ENCODE peak calls at places on chromosomes 2 and 18, in eight cellular contexts. E is hepatocyte; M is right lobe of liver; L is right cardiac atrium; P is effector memory CD4-positive, alpha-beta T cell; A is CD8-positive, alpha-beta T cell; S is bronchial epithelial cell; Z is spleen. O is an unnamed sample. For H3K27me3, the result is how much of the 10 kb centered on the place peaks cover.

GRCh38 chr2:34288016-34288415 is 688.9 kb upstream of the FAM98A start:
- DNase-seq in E (no peak), M (no peak), L (no peak), P (no peak), A (no peak), S (no peak), Z (no peak), O (no peak)

GRCh38 chr2:170573660-170574059 is 141.5 kb upstream of the SP5 start:
- DNase-seq in E (no peak), M (no peak), L (no peak), P (no peak), A (no peak), S (no peak), Z (no peak), O (no peak)

GRCh38 chr18:58321986-58322385 is 278.0 kb downstream of the NEDD4L start:
- DNase-seq in E (peak), M (peak), L (peak), P (peak), A (peak), S (peak), Z (no peak), O (peak)

GRCh38 chr2:47535991-47536390 is 133.0 kb downstream of the MSH2 start:
- DNase-seq in E (no peak), M (no peak), L (no peak), P (no peak), A (no peak), S (peak), Z (no peak), O (no peak)

GRCh38 chr18:58276640-58277456 is 232.8 kb downstream of the NEDD4L start:
- DNase-seq in E (no peak), M (no peak), L (no peak), P (no peak), A (no peak), S (peak), Z (no peak), O (no peak)

GRCh38 chr2:163475815-163476214 is 260.0 kb downstream of the FIGN start:
- DNase-seq in E (no peak), M (no peak), L (no peak), P (no peak), A (no peak), S (no peak), Z (no peak), O (no peak)

GRCh38 chr2:66701656-66702055 is 266.7 kb downstream of the MEIS1 start:
- DNase-seq in E (no peak), M (no peak), L (no peak), P (no peak), A (no peak), S (no peak), Z (no peak), O (no peak)

GRCh38 chr18:70332694-70333093 is 43.8 kb downstream of the SOCS6 start:
- DNase-seq in E (no peak), M (no peak), L (no peak), P (no peak), A (no peak), S (peak), Z (no peak), O (no peak)

GRCh38 chr2:96532641-96533291 is 3.8 kb upstream of the ARID5A start:
- DNase-seq in E (no peak), M (peak), L (peak), P (no peak), A (no peak), S (no peak), Z (peak), O (no peak)

GRCh38 chr18:22703883-22704626 is 229.1 kb upstream of the RBBP8 start:
- DNase-seq in E (peak), M (no peak), L (no peak), P (no peak), A (no peak), S (peak), Z (no peak), O (peak)

GRCh38 chr2:88694015-88694414 is 2.5 kb downstream of the RPIA start:
- DNase-seq in E (no peak), M (peak), L (no peak), P (no peak), A (no peak), S (no peak), Z (no peak), O (no peak)

GRCh38 chr2:99488587-99488998 is 1.2 kb downstream of the REV1 start:
- DNase-seq in E (peak), M (no peak), L (no peak), P (no peak), A (no peak), S (peak), Z (no peak), O (no peak)

GRCh38 chr2:109226128-109226527 is 97.1 kb downstream of the SH3RF3 start:
- DNase-seq in E (no peak), M (peak), L (no peak), P (no peak), A (no peak), S (no peak), Z (no peak), O (no peak)

GRCh38 chr18:11034816-11035215 is 114.6 kb downstream of the PIEZO2 start:
- DNase-seq in E (no peak), M (no peak), L (no peak), P (no peak), A (no peak), S (peak), Z (no peak), O (no peak)

GRCh38 chr18:79789901-79790885 is 7.5 kb upstream of the KCNG2 start:
- DNase-seq in E (no peak), M (no peak), L (no peak), P (no peak), A (no peak), S (no peak), Z (peak), O (no peak)

GRCh38 chr2:111617804-111618576 is 266.0 kb downstream of the ANAPC1 start:
- DNase-seq in E (no peak), M (peak), L (peak), P (no peak), A (no peak), S (no peak), Z (no peak), O (no peak)

DNA sequence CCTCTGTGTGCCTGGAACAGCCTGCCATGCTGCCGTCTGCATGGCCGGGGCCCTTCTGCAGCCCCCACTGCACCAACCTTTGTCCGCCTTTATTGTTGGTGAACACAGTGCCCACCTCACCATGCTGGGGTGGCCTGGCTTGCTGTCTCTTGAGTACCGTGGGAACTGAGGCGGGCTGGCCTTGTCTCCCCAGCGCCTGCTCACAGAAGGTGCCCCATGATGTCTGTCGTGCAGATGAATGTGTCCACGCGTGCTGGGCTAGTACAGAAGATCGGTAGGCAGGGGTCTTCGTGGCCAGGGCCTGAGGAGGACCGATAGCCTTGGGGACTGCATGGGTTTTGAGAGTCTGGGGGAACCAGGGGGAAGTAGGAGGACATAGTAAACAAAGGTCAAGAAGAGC is 242.4 kb downstream of the LDLRAD4 start:
- DNase-seq in E (no peak), M (no peak), L (no peak), P (no peak), A (no peak), S (no peak), Z (no peak), O (no peak)
- H3K27me3 ChIP-seq in E (under half), M (under half), L (under half), P (under half), A (under half), S (under half), Z (under half), O (under half)

GRCh38 chr2:19020144-19021099 is 338.0 kb downstream of the OSR1 start:
- DNase-seq in E (peak), M (no peak), L (no peak), P (no peak), A (no peak), S (no peak), Z (no peak), O (no peak)
- H3K27me3 ChIP-seq in E (under half), M (under half), L (under half), P (under half), A (under half), S (under half), Z (under half), O (under half)

GRCh38 chr2:219018286-219018685 is 23.0 kb downstream of the CFAP65 start:
- DNase-seq in E (no peak), M (no peak), L (no peak), P (no peak), A (no peak), S (no peak), Z (peak), O (no peak)
- H3K27me3 ChIP-seq in E (under half), M (under half), L (under half), P (under half), A (under half), S (under half), Z (under half), O (under half)

GRCh38 chr2:907706-908105 is 42.9 kb upstream of the SNTG2 start:
- DNase-seq in E (no peak), M (no peak), L (no peak), P (no peak), A (no peak), S (no peak), Z (no peak), O (no peak)

GRCh38 chr2:904243-905024 is 46.2 kb upstream of the SNTG2 start:
- DNase-seq in E (no peak), M (no peak), L (no peak), P (no peak), A (no peak), S (no peak), Z (no peak), O (no peak)

GRCh38 chr2:903223-903900 is 47.3 kb upstream of the SNTG2 start:
- DNase-seq in E (no peak), M (no peak), L (no peak), P (no peak), A (no peak), S (no peak), Z (no peak), O (no peak)

GRCh38 chr2:905833-906140 is 44.9 kb upstream of the SNTG2 start:
- DNase-seq in E (no peak), M (no peak), L (no peak), P (no peak), A (no peak), S (no peak), Z (no peak), O (no peak)

GRCh38 chr2:905091-905832 is 45.4 kb upstream of the SNTG2 start:
- DNase-seq in E (no peak), M (no peak), L (no peak), P (no peak), A (no peak), S (no peak), Z (no peak), O (no peak)
- H3K27me3 ChIP-seq in E (under half), M (under half), L (under half), P (under half), A (under half), S (under half), Z (under half), O (under half)

DNA sequence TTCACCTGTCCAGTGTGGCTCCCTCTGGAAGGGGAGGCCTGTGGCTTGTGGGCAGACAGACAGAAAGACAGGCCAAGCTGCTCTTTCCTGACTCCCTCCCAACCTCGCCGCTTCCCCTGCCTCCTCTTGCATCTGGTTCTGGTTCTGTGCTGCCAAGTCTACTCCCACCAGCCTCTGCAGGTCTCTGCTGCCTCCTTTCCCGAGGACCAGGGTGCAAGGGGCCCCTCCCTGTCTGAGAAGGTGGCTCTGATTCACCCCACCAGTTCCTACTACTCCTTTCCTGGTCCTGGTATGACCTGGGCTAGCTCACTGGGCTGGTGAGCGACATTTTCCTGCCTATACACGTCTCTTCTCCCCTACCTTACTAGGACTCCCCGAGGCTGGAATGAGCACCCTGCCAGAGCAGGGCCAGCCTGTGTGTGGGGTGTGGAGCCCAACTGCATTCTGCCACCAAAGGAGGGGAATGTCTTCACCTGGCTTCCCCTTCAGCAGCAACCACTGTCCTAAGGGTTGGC is 238.5 kb downstream of the CELF4 start:
- DNase-seq in E (no peak), M (no peak), L (no peak), P (no peak), A (no peak), S (peak), Z (no peak), O (no peak)
- H3K27me3 ChIP-seq in E (under half), M (under half), L (under half), P (under half), A (under half), S (under half), Z (under half), O (under half)

GRCh38 chr2:172070936-172071335 is 14.4 kb upstream of the DLX1 start:
- DNase-seq in E (no peak), M (no peak), L (no peak), P (no peak), A (no peak), S (no peak), Z (no peak), O (no peak)

GRCh38 chr2:172073518-172073917 is 11.8 kb upstream of the DLX1 start:
- DNase-seq in E (no peak), M (no peak), L (no peak), P (no peak), A (no peak), S (no peak), Z (no peak), O (no peak)

GRCh38 chr2:172074254-172074653 is 11.1 kb upstream of the DLX1 start:
- DNase-seq in E (no peak), M (no peak), L (no peak), P (no peak), A (no peak), S (no peak), Z (no peak), O (no peak)

GRCh38 chr2:172066394-172066863 is 18.9 kb upstream of the DLX1 start:
- DNase-seq in E (no peak), M (no peak), L (no peak), P (no peak), A (no peak), S (no peak), Z (no peak), O (no peak)

GRCh38 chr2:172072279-172072678 is 13.0 kb upstream of the DLX1 start:
- DNase-seq in E (no peak), M (no peak), L (no peak), P (no peak), A (no peak), S (no peak), Z (no peak), O (no peak)
- H3K27me3 ChIP-seq in E (under half), M (under half), L (under half), P (under half), A (under half), S (under half), Z (under half), O (under half)

GRCh38 chr2:218952160-218952559 is 7.3 kb upstream of the CDK5R2 start:
- DNase-seq in E (no peak), M (no peak), L (no peak), P (no peak), A (no peak), S (no peak), Z (no peak), O (no peak)
- H3K27me3 ChIP-seq in E (under half), M (under half), L (under half), P (under half), A (under half), S (under half), Z (under half), O (under half)